ENCODE peak calls at places on chromosome 1, in five cellular contexts. O is MM.1S, S is SK-N-SH, B is IMR-90, M is colonic mucosa. J is an unnamed sample.

GRCh38 chr1:226884966-226885820 is 14.8 kb downstream of the PSEN2 start:
- DNase-seq in B (no peak), M (no peak), S (no peak), O (no peak), J (no peak)

GRCh38 chr1:47791879-47792608 is 205.1 kb downstream of the TRABD2B start:
- DNase-seq in S (no peak), M (no peak), B (no peak), O (no peak), J (no peak)

GRCh38 chr1:143698016-143698415 is 273.8 kb downstream of the FAM72C start:
- DNase-seq in M (peak; percentile 77), S (peak; percentile 71), B (no peak), O (peak; percentile 50), J (no peak)

GRCh38 chr1:970242-970972 is 4.1 kb downstream of the PLEKHN1 start:
- DNase-seq in O (no peak), B (no peak), S (no peak), M (no peak), J (no peak)

GRCh38 chr1:201499795-201500669 is 6.9 kb downstream of the CSRP1 start:
- DNase-seq in B (no peak), O (no peak), M (no peak), S (no peak), J (no peak)

GRCh38 chr1:34631126-34631525 is 123.7 kb upstream of the GJB5 start:
- DNase-seq in M (no peak), B (no peak), O (no peak), S (no peak), J (no peak)

GRCh38 chr1:89519779-89520358 is 4.8 kb upstream of the LRRC8B start:
- DNase-seq in M (no peak), S (peak; percentile 54), O (peak; percentile 54), B (peak; percentile 42), J (no peak)

GRCh38 chr1:167135281-167135840 is 41.5 kb downstream of the STYXL2 start:
- DNase-seq in B (no peak), M (no peak), S (no peak), O (no peak), J (no peak)

GRCh38 chr1:27784664-27785063 is 11.6 kb downstream of the STX12 start:
- DNase-seq in S (no peak), B (no peak), O (no peak), M (no peak), J (no peak)

GRCh38 chr1:103459385-103459784 is 66.1 kb upstream of the RNPC3 start:
- DNase-seq in M (no peak), O (no peak), B (no peak), S (no peak), J (peak; percentile 55)

GRCh38 chr1:95021085-95021484 is 51.7 kb downstream of the ALG14 start:
- DNase-seq in O (no peak), B (no peak), M (no peak), S (no peak), J (peak; percentile 74)

GRCh38 chr1:66532798-66533783 is 862 bp upstream of the SGIP1 start:
- DNase-seq in B (peak; percentile 98), S (peak; percentile 53), O (no peak), M (no peak), J (peak; percentile 86)

GRCh38 chr1:159076753-159077656 is at the start of gene AIM2:
- DNase-seq in S (no peak), B (no peak), M (peak; percentile 58), O (peak; percentile 96), J (peak; percentile 4)

GRCh38 chr1:223319913-223320600 is 43.9 kb downstream of the SUSD4 start:
- DNase-seq in S (no peak), M (no peak), B (no peak), O (no peak), J (no peak)

GRCh38 chr1:30111431-30111830 is 612.0 kb downstream of the MATN1 start:
- DNase-seq in B (peak; percentile 41), O (peak; percentile 15), S (peak; percentile 76), M (peak; percentile 57), J (peak; percentile 14)

GRCh38 chr1:241485554-241485992 is 34.0 kb downstream of the FH start:
- DNase-seq in S (peak; percentile 17), M (no peak), B (peak; percentile 16), O (peak; percentile 19), J (no peak)

GRCh38 chr1:178599745-178600144 is 86.8 kb downstream of the TEX35 start:
- DNase-seq in M (no peak), B (no peak), O (peak; percentile 74), S (no peak), J (no peak)

GRCh38 chr1:107140703-107141490 is at the start of gene NTNG1:
- DNase-seq in O (peak; percentile 23), S (peak; percentile 67), M (peak; percentile 24), B (no peak), J (no peak)

GRCh38 chr1:235102993-235103411 is 25.6 kb downstream of the TOMM20 start:
- DNase-seq in O (no peak), S (no peak), B (no peak), M (peak; percentile 73), J (no peak)

GRCh38 chr1:55735110-55735509 is 519.9 kb upstream of the USP24 start:
- DNase-seq in B (no peak), O (no peak), M (no peak), S (no peak), J (no peak)

GRCh38 chr1:182080955-182081582 is 19.6 kb upstream of the ZNF648 start:
- DNase-seq in M (no peak), B (peak; percentile 27), O (peak; percentile 55), S (peak; percentile 52), J (peak; percentile 10)

GRCh38 chr1:152053375-152053774 is 16.6 kb upstream of the S100A11 start:
- DNase-seq in S (no peak), M (no peak), O (no peak), B (no peak), J (no peak)

GRCh38 chr1:209029737-209030136 is 553.8 kb upstream of the CAMK1G start:
- DNase-seq in S (peak; percentile 15), M (no peak), O (no peak), B (no peak), J (no peak)

GRCh38 chr1:96596226-96596625 is 125.4 kb upstream of the PTBP2 start:
- DNase-seq in S (peak; percentile 37), B (peak; percentile 3), O (peak; percentile 6), M (no peak), J (peak; percentile 7)

GRCh38 chr1:172255223-172255560 is 165.3 kb upstream of the C1orf105 start:
- DNase-seq in B (no peak), M (no peak), S (no peak), O (peak; percentile 40), J (no peak)

GRCh38 chr1:192553741-192554140 is 21.8 kb upstream of the RGS1 start:
- DNase-seq in M (no peak), B (no peak), S (no peak), O (no peak), J (no peak)

GRCh38 chr1:184716158-184716557 is 38.5 kb downstream of the EDEM3 start:
- DNase-seq in S (no peak), M (no peak), B (peak; percentile 5), O (no peak), J (peak; percentile 26)

GRCh38 chr1:115135681-115136080 is 46.4 kb upstream of the TSPAN2 start:
- DNase-seq in O (no peak), S (no peak), B (peak; percentile 60), M (no peak), J (peak; percentile 72)

GRCh38 chr1:162899422-162900168 is 38.6 kb upstream of the CCDC190 start:
- DNase-seq in M (no peak), O (no peak), B (peak; percentile 94), S (no peak), J (peak; percentile 96)

GRCh38 chr1:94382163-94382562 is 36.0 kb upstream of the ABCD3 start:
- DNase-seq in M (peak; percentile 74), B (no peak), O (no peak), S (no peak), J (no peak)

GRCh38 chr1:203871114-203871875 is 9.9 kb downstream of the SNRPE start:
- DNase-seq in S (peak; percentile 70), O (peak; percentile 52), B (peak; percentile 80), M (peak; percentile 24), J (peak; percentile 51)
- H3K9ac ChIP-seq in S (no peak overlapping the region), O (no peak overlapping the region), B (no peak overlapping the region), M (no peak overlapping the region), J (no peak overlapping the region)

DNA sequence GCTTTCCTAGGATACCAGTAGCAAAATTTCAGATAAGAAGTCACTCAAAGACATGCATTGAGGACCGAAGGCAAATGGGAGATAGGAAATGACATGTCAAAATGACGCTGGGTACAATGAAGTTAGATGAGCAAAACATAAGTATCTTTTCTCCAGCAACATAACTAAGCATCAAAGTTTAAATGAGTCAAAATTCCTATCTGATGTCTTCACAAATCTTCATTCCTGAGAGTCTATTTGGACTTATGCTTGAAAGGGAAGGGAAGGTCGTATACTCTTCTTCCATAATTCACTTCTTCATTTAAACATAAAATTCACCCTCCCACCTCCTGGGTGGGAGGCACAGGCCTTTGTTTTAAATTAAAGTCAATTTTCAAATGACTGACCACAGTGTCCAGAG is 4.1 kb upstream of the TMEM81 start:
- DNase-seq in S (no peak), M (no peak), O (no peak), B (peak; percentile 62), J (peak; percentile 30)
- H3K36me3 ChIP-seq in S (peaks cover 61% of the 10 kb centered on the region), M (peaks cover 7% of the 10 kb centered on the region), O (no peaks in the 10 kb centered on the region), B (peaks cover 19% of the 10 kb centered on the region), J (peaks cover 26% of the 10 kb centered on the region)

DNA sequence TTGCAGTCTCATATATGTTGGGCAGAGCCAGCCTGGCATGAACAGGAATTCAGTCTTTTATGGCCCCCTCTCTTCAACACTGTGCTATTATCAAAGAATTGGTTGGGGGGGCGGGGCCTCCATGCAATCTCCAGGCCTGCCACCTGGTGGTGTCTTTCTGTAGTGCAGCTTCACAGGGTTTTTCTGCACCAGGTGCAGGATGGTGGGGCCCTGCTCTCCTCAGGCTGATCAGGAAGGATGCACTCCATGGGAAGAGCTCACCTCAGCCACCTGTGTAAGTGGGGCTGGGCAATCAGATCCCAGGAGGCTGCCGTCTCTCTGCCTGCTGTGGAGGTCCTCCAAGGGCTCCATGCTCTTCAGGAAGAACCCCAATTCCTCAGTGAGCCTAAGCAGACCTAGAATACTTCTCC is 16.7 kb downstream of the STK40 start:
- DNase-seq in S (peak; percentile 84), M (peak; percentile 92), B (peak; percentile 60), O (peak; percentile 62), J (no peak)
- H3K4me1 ChIP-seq in S (peaks cover 60% of the 10 kb centered on the region), M (peaks cover 37% of the 10 kb centered on the region), B (peaks cover 27% of the 10 kb centered on the region), O (peaks cover 23% of the 10 kb centered on the region), J (peaks cover 46% of the 10 kb centered on the region)

GRCh38 chr1:85578321-85579295 is 2.0 kb upstream of the CCN1 start:
- DNase-seq in B (peak; percentile 98), M (no peak), S (peak; percentile 68), O (no peak), J (peak; percentile 99)

GRCh38 chr1:85580046-85580411 is 532 bp upstream of the CCN1 start:
- DNase-seq in M (no peak), B (peak; percentile 83), S (peak; percentile 23), O (no peak), J (peak; percentile 84)

GRCh38 chr1:85577421-85578320 is 2.9 kb upstream of the CCN1 start:
- DNase-seq in S (peak; percentile 35), M (no peak), B (no peak), O (no peak), J (no peak)

GRCh38 chr1:85581138-85581801 is 709 bp downstream of the CCN1 start:
- DNase-seq in O (peak; percentile 73), B (peak; percentile 69), M (peak; percentile 85), S (peak; percentile 75), J (peak; percentile 86)

DNA sequence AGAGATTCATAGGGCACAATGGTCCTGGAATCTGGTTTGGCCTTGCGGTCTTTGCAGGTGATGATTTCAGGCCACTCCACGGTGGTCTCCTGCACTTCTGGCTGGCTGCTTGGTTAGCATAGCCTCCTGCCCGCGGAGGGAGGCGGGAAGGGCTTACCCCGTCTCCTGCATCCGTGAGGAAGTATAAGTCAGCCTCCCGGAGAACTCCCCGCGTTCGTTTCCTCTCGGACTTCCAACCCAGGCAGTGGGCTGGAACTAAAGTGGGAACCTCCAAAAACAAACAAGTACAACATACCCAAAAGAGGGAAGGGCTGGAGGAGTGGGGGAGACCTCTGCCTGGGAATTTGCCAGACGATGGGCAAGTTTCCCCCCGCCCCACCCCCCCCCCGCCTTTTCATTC is 942 bp upstream of the CCN1 start:
- DNase-seq in S (no peak), O (no peak), M (no peak), B (peak; percentile 79), J (peak; percentile 78)
- H3K9ac ChIP-seq in S (peak overlapping the region; percentile 95), O (no peak overlapping the region), M (no peak overlapping the region), B (peak overlapping the region; percentile 93), J (peak overlapping the region; percentile 96)

J was measured in astrocyte.